ENCODE peak calls at places on chromosomes 16 and 17, in nine cellular contexts. N is GM10248, U is tibial nerve, J is Calu3, F is right atrium auricular region, R is osteocyte, G is AG04449, H is heart right ventricle, E is right lobe of liver. T is an unnamed sample.
A peak's percentile ranks its signal among the peaks of the same experiment; 100 is the strongest.

GRCh38 chr16:30551781-30552180 is 6.4 kb downstream of the ZNF764 start:
- DNase-seq in E (no peak), H (no peak), N (peak; percentile 50), G (no peak), F (no peak), R (no peak), J (no peak), U (no peak), T (peak; percentile 53)

GRCh38 chr17:46795379-46795952 is 23.0 kb downstream of the WNT3 start:
- DNase-seq in H (no peak), F (no peak), G (no peak), R (no peak), J (peak; percentile 62), E (no peak), N (no peak), U (no peak), T (no peak)

GRCh38 chr17:76131692-76132573 is 9.1 kb downstream of the FOXJ1 start:
- DNase-seq in F (no peak), R (no peak), E (no peak), U (no peak), H (no peak), J (no peak), G (no peak), N (no peak), T (no peak)

GRCh38 chr17:44912763-44913544 is 2.3 kb downstream of the GFAP start:
- DNase-seq in U (no peak), F (no peak), H (no peak), G (no peak), J (no peak), N (peak; percentile 17), R (no peak), E (no peak), T (no peak)

GRCh38 chr16:1069154-1069553 is 3.4 kb upstream of the SSTR5 start:
- DNase-seq in G (no peak), E (no peak), U (no peak), R (no peak), F (no peak), N (no peak), J (no peak), H (no peak), T (no peak)

GRCh38 chr17:68200689-68201424 is 47.0 kb upstream of the AMZ2 start:
- DNase-seq in H (peak; percentile 68), G (no peak), F (peak; percentile 83), R (peak; percentile 94), J (peak; percentile 84), N (peak; percentile 66), U (peak; percentile 77), E (peak; percentile 78), T (peak; percentile 74)

GRCh38 chr17:28484296-28484695 is 10.9 kb downstream of the SLC13A2 start:
- DNase-seq in E (no peak), U (no peak), R (no peak), F (no peak), N (peak; percentile 77), J (no peak), G (no peak), H (no peak), T (no peak)

GRCh38 chr17:77107506-77108433 is 33.0 kb upstream of the SEC14L1 start:
- DNase-seq in F (no peak), N (peak; percentile 64), R (no peak), J (no peak), G (no peak), E (no peak), H (no peak), U (no peak), T (no peak)

GRCh38 chr16:7221157-7221556 is 111.5 kb upstream of the RBFOX1 start:
- DNase-seq in G (no peak), F (no peak), U (no peak), J (no peak), R (no peak), N (no peak), E (no peak), H (no peak), T (no peak)

GRCh38 chr17:46158323-46159296 is 34.6 kb downstream of the KANSL1 start:
- DNase-seq in U (no peak), R (no peak), J (no peak), F (no peak), G (no peak), N (no peak), E (no peak), H (no peak), T (no peak)

GRCh38 chr17:45170976-45171337 is 9.3 kb downstream of the HEXIM2 start:
- DNase-seq in U (peak; percentile 68), H (peak; percentile 55), E (peak; percentile 73), J (peak; percentile 84), N (no peak), G (no peak), F (peak; percentile 90), R (no peak), T (no peak)

GRCh38 chr17:38947189-38947588 is 20.0 kb downstream of the FBXO47 start:
- DNase-seq in E (no peak), N (no peak), H (no peak), R (no peak), F (no peak), U (no peak), G (no peak), J (no peak), T (no peak)

GRCh38 chr16:81524382-81524781 is 79.8 kb downstream of the CMIP start:
- DNase-seq in H (no peak), R (no peak), J (no peak), F (no peak), G (no peak), U (no peak), N (no peak), E (no peak), T (peak; percentile 73)

GRCh38 chr16:68233835-68234187 is 2.1 kb downstream of the ESRP2 start:
- DNase-seq in F (no peak), R (no peak), H (no peak), U (no peak), E (no peak), G (no peak), J (no peak), N (no peak), T (no peak)

GRCh38 chr16:22216191-22216831 is 10.2 kb downstream of the EEF2K start:
- DNase-seq in N (no peak), U (no peak), E (no peak), F (no peak), G (no peak), R (no peak), J (no peak), H (no peak), T (no peak)

GRCh38 chr16:70693231-70693671 is 7.4 kb upstream of the MTSS2 start:
- DNase-seq in N (no peak), U (no peak), H (peak; percentile 75), E (no peak), R (no peak), J (no peak), G (no peak), F (no peak), T (no peak)
- TF ChIP-seq CTCF in N (no peak), U (no peak), H (no peak), E (no peak), R (no peak), J (no peak), G (no peak), F (no peak), T (no peak)

GRCh38 chr17:78250891-78251772 is 19.7 kb downstream of the TMEM235 start:
- DNase-seq in R (peak; percentile 97), F (peak; percentile 84), U (peak; percentile 64), H (peak; percentile 82), G (no peak), N (peak; percentile 94), J (peak; percentile 93), E (peak; percentile 89), T (peak; percentile 77)
- TF ChIP-seq CTCF in R (peak; percentile 100), F (peak; percentile 100), U (peak; percentile 94), H (peak; percentile 100), G (peak; percentile 100), N (peak; percentile 99), J (peak; percentile 95), E (peak; percentile 100), T (peak; percentile 100)

DNA sequence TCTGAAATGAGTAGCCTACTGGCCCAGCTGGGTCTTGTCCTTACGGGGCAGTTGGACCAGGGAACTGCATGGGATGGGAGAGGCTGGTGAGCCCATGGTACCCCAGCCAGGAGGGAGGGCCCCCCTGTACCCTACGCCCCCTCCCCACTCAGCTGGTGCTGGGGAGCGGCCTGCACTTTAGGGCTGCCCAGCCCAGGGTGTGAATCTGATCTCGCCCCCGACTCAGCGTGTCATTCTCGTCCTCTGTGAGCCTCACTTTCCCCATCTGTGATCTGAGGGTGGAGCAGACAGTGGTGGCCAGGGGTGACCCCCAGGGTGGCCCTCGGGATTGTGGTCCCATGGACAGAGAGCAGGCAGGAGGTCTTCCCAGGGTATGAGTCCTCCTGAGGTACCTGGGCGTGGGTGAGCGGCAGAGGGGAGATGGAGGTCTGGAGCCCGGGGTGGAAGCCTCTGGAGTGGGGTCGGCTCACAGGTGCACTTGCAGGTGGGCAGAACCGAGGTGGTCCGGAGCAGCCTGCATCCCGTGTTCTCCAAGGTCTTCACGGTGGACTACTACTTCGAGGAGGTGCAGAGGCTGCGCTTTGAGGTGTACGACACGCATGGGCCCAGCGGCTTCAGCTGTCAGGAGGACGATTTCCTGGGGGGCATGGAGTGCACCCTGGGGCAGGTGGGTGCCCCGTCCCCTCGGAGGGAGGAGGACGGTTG is 1.6 kb downstream of the CPNE7 start:
- DNase-seq in E (no peak), J (no peak), G (no peak), R (no peak), N (no peak), U (no peak), F (no peak), H (no peak), T (no peak)
- TF ChIP-seq CTCF in E (no peak), J (no peak), G (no peak), R (no peak), N (no peak), U (no peak), F (no peak), H (no peak), T (no peak)

GRCh38 chr16:66026211-66026610 is 340.3 kb upstream of the CDH5 start:
- DNase-seq in G (no peak), E (peak; percentile 59), J (peak; percentile 9), H (no peak), F (no peak), U (no peak), R (no peak), N (no peak), T (no peak)
- TF ChIP-seq CTCF in G (peak; percentile 52), E (peak; percentile 59), J (peak; percentile 27), H (peak; percentile 36), F (peak; percentile 49), U (no peak), R (peak; percentile 46), N (no peak), T (no peak)

DNA sequence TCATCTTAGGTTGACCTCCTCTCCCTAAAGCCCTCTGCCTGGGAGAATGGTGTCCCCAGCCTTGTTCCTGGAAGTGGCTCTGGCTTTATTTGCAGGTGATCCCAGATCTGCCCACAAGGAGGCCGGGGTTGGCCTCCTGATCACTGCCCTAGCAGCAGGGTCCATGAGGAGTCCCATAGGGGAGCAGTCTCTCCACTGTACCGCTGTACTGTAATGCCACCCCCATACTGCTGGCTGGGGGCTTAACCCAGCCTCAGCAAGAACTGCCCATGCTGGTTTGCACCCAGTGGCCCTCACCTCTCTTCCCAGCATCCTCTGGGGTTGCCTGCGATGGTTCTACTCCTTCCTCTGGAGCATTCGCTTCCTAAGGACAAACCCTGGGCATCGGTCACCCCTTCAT is 39.1 kb downstream of the PSME3IP1 start:
- DNase-seq in E (peak; percentile 39), U (no peak), H (no peak), N (no peak), F (no peak), J (peak; percentile 43), R (no peak), G (no peak), T (no peak)
- TF ChIP-seq CTCF in E (no peak), U (no peak), H (no peak), N (no peak), F (no peak), J (peak; percentile 29), R (peak; percentile 24), G (no peak), T (no peak)

T was measured in natural killer cell.